ENCODE peak calls at places on chromosomes 12 and 14, in four cellular contexts. One of them, this sample, is unnamed. For H3K4me1, the result is how much of the 10 kb centered on the place peaks cover.

GRCh38 chr12:93786669-93787397 is 109.7 kb downstream of the CRADD start:
- DNase-seq in tibial nerve: no peak
- DNase-seq in uterus: no peak
- DNase-seq in A549: no peak
- DNase-seq in this sample: no peak

GRCh38 chr12:17992002-17992656 is 97.9 kb downstream of the RERGL start:
- DNase-seq in tibial nerve: peak
- DNase-seq in uterus: no peak
- DNase-seq in A549: peak
- DNase-seq in this sample: no peak

GRCh38 chr12:2641209-2641608 is 153.6 kb upstream of the FKBP4 start:
- DNase-seq in tibial nerve: peak
- DNase-seq in uterus: peak
- DNase-seq in A549: peak
- DNase-seq in this sample: no peak

GRCh38 chr14:75197338-75197737 is 20.9 kb upstream of the TMED10 start:
- DNase-seq in tibial nerve: no peak
- DNase-seq in uterus: no peak
- DNase-seq in A549: no peak
- DNase-seq in this sample: no peak

GRCh38 chr12:113413488-113413939 is 8.7 kb upstream of the SDSL start:
- DNase-seq in tibial nerve: no peak
- DNase-seq in uterus: no peak
- DNase-seq in A549: peak
- DNase-seq in this sample: no peak

GRCh38 chr12:1174659-1175058 is 183.6 kb downstream of the ERC1 start:
- DNase-seq in tibial nerve: no peak
- DNase-seq in uterus: no peak
- DNase-seq in A549: no peak
- DNase-seq in this sample: no peak

GRCh38 chr14:96039633-96040311 is 610 bp downstream of the C14orf132 start:
- DNase-seq in tibial nerve: no peak
- DNase-seq in uterus: peak
- DNase-seq in A549: peak
- DNase-seq in this sample: no peak

GRCh38 chr14:33765251-33765650 is 185.6 kb downstream of the EGLN3 start:
- DNase-seq in tibial nerve: no peak
- DNase-seq in uterus: no peak
- DNase-seq in A549: no peak
- DNase-seq in this sample: no peak

GRCh38 chr12:67434653-67435375 is 165.7 kb downstream of the CAND1 start:
- DNase-seq in tibial nerve: peak
- DNase-seq in uterus: no peak
- DNase-seq in A549: peak
- DNase-seq in this sample: no peak

GRCh38 chr12:110807640-110808039 is 39.1 kb upstream of the CCDC63 start:
- DNase-seq in tibial nerve: no peak
- DNase-seq in uterus: no peak
- DNase-seq in A549: no peak
- DNase-seq in this sample: no peak

GRCh38 chr12:97751704-97752103 is 289.1 kb downstream of the RMST start:
- DNase-seq in tibial nerve: no peak
- DNase-seq in uterus: no peak
- DNase-seq in A549: no peak
- DNase-seq in this sample: no peak

GRCh38 chr14:26522985-26523384 is 74.8 kb downstream of the NOVA1 start:
- DNase-seq in tibial nerve: no peak
- DNase-seq in uterus: no peak
- DNase-seq in A549: no peak
- DNase-seq in this sample: no peak

GRCh38 chr12:18643673-18644072 is 94.1 kb downstream of the PLCZ1 start:
- DNase-seq in tibial nerve: no peak
- DNase-seq in uterus: peak
- DNase-seq in A549: no peak
- DNase-seq in this sample: no peak

GRCh38 chr12:121781751-121782615 is 11.5 kb downstream of the RHOF start:
- DNase-seq in tibial nerve: no peak
- DNase-seq in uterus: no peak
- DNase-seq in A549: no peak
- DNase-seq in this sample: no peak

GRCh38 chr14:57205953-57206352 is 62.8 kb downstream of the EXOC5 start:
- DNase-seq in tibial nerve: no peak
- DNase-seq in uterus: no peak
- DNase-seq in A549: no peak
- DNase-seq in this sample: no peak

GRCh38 chr12:7219599-7220243 is 30.2 kb downstream of the PEX5 start:
- DNase-seq in tibial nerve: peak
- DNase-seq in uterus: peak
- DNase-seq in A549: peak
- DNase-seq in this sample: no peak

GRCh38 chr12:95858451-95859343 is at the start of gene SNRPF:
- DNase-seq in tibial nerve: peak
- DNase-seq in uterus: peak
- DNase-seq in A549: peak
- DNase-seq in this sample: peak

GRCh38 chr12:124419292-124420040 is 124.6 kb downstream of the RFLNA start:
- DNase-seq in tibial nerve: no peak
- DNase-seq in uterus: no peak
- DNase-seq in A549: no peak
- DNase-seq in this sample: no peak

GRCh38 chr12:124422142-124422569 is 127.3 kb downstream of the RFLNA start:
- DNase-seq in tibial nerve: no peak
- DNase-seq in uterus: peak
- DNase-seq in A549: peak
- DNase-seq in this sample: no peak

GRCh38 chr12:124420041-124420765 is 125.3 kb downstream of the RFLNA start:
- DNase-seq in tibial nerve: no peak
- DNase-seq in uterus: no peak
- DNase-seq in A549: no peak
- DNase-seq in this sample: no peak

GRCh38 chr12:124422570-124423523 is 128.0 kb downstream of the RFLNA start:
- DNase-seq in tibial nerve: peak
- DNase-seq in uterus: peak
- DNase-seq in A549: peak
- DNase-seq in this sample: peak

DNA sequence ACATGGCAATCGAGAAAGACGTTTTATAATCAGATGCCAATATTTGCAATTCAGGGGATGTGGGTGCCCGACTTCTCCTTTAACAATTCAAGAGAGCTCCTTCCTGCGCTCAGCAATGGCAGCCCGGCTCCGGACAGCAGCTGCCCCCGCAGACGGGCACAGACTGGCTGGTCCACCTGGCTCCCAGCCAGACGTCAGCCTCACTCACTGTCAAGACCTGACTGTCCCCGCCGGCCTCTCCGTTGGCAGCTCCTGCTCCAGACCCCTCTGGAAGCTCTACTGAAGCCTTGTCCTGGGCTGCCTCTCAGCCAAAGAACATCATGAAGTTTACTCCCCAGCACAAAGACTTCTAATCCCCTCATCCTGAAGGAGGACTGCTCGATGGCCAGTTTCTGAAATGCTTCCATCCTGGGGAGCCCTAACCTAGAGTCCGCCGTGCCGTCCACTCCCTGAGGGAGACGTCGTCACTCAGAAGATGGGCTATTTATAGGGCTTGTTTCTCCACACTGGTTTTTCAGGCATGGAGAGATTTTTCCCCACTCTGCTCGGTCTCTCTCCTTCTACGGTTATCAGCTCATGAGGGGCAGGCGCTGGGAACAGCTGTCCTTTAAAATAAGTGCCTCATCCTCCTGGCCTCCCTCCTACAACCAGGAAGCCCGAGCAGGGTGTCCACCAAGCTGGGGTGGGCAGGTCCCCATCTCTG is 126.2 kb downstream of the RFLNA start:
- DNase-seq in tibial nerve: no peak
- DNase-seq in uterus: no peak
- DNase-seq in A549: no peak
- DNase-seq in this sample: no peak
- H3K27ac ChIP-seq in tibial nerve: peak
- H3K27ac ChIP-seq in uterus: peak
- H3K27ac ChIP-seq in A549: peak
- H3K27ac ChIP-seq in this sample: peak

DNA sequence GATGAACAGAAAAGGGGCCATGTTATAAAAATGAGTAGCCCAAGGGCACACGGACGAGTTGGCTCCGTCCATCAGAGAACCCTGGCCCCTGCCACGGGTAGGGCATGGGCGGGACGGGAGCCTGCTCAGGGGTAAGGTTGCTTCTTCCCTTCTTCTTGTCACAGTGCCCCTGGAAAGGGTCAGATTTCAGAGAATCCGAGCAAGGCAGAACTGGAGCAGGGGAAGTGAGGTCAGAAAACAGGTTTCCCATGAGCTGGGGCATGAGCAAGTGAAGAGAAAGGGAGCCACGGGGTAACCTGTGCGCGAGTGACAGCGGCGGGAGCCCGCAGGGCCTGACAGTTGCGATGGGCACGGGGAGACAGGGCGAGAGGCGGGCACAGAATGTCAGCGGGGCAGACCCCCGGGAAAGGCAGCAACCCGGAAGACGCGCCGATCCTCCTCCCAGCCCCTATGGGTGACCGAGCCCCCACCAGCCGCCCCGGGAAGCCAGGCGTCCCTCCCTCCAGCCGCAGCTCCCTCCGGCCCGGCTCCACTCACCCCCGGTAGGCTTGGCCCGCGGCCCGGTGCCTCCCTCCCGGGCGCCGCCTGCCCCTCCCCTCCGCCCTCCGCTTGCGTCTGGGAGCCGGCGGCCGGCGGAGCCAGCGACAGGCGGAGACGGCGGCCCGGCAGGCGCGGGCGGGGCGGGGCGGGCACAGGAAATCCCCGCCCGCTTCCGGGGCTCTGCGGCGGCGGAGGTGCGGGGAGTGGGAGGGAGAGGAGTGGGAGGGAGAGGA is at the start of gene ZNF641:
- DNase-seq in tibial nerve: peak
- DNase-seq in uterus: peak
- DNase-seq in A549: peak
- DNase-seq in this sample: no peak
- TF ChIP-seq POLR2A in tibial nerve: peak
- TF ChIP-seq POLR2A in uterus: no peak
- TF ChIP-seq POLR2A in A549: peak
- TF ChIP-seq POLR2A in this sample: peak

GRCh38 chr14:50083467-50084337 is 32.7 kb downstream of the VCPKMT start:
- DNase-seq in tibial nerve: no peak
- DNase-seq in uterus: no peak
- DNase-seq in A549: no peak
- DNase-seq in this sample: no peak
- H3K4me1 ChIP-seq in tibial nerve: under half
- H3K4me1 ChIP-seq in uterus: under half
- H3K4me1 ChIP-seq in A549: under half
- H3K4me1 ChIP-seq in this sample: under half

GRCh38 chr14:101723061-101723595 is 38.4 kb upstream of the PPP2R5C start:
- DNase-seq in tibial nerve: no peak
- DNase-seq in uterus: no peak
- DNase-seq in A549: no peak
- DNase-seq in this sample: peak

GRCh38 chr14:101721111-101721510 is 40.4 kb upstream of the PPP2R5C start:
- DNase-seq in tibial nerve: no peak
- DNase-seq in uterus: no peak
- DNase-seq in A549: no peak
- DNase-seq in this sample: no peak

GRCh38 chr14:101719708-101720107 is 41.8 kb upstream of the PPP2R5C start:
- DNase-seq in tibial nerve: no peak
- DNase-seq in uterus: no peak
- DNase-seq in A549: no peak
- DNase-seq in this sample: peak

GRCh38 chr14:101719045-101719645 is 42.4 kb upstream of the PPP2R5C start:
- DNase-seq in tibial nerve: no peak
- DNase-seq in uterus: no peak
- DNase-seq in A549: no peak
- DNase-seq in this sample: peak

GRCh38 chr14:101721951-101722661 is 39.4 kb upstream of the PPP2R5C start:
- DNase-seq in tibial nerve: no peak
- DNase-seq in uterus: peak
- DNase-seq in A549: no peak
- DNase-seq in this sample: peak
- H3K27ac ChIP-seq in tibial nerve: peak
- H3K27ac ChIP-seq in uterus: peak
- H3K27ac ChIP-seq in A549: no peak
- H3K27ac ChIP-seq in this sample: peak

DNA sequence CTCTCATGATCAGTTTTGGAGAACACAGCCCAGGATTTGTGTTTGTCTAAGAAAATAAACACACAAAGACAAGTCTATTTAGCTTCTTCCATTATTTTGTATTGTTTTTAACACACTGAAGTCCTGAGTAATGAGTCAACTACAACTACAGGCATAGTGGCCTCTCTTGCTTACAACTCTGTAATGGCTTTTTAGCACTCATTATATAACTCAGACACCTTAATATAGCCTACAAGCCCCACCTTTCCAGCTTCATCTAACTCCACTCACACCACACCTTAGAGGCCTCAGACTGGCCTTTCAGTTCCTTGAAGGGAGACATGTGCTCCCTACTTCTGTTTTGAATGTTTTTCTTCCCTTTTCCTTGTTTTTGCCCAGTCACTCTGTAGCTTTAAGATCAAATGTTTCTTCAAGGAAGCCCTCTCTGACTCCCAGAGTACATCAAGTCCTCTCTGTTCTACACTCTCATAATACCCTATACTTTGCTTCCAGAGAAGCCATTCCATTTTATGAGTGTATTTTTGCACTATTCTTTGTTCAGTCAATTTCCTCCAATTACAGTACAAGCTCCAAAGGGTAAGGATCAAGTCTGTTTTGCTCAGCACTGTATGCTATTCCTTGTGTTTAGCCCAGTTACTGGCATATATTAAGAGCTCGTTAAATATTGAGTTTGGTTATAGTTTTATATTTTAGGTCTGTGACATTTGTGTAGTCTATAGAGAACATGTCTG is 233.6 kb upstream of the ARHGAP5 start:
- DNase-seq in tibial nerve: no peak
- DNase-seq in uterus: no peak
- DNase-seq in A549: no peak
- DNase-seq in this sample: no peak
- TF ChIP-seq POLR2A in tibial nerve: no peak
- TF ChIP-seq POLR2A in uterus: no peak
- TF ChIP-seq POLR2A in A549: no peak
- TF ChIP-seq POLR2A in this sample: no peak

GRCh38 chr14:93084402-93084801 is 31.3 kb downstream of the ITPK1 start:
- DNase-seq in tibial nerve: no peak
- DNase-seq in uterus: no peak
- DNase-seq in A549: no peak
- DNase-seq in this sample: no peak
- H3K4me1 ChIP-seq in tibial nerve: under half
- H3K4me1 ChIP-seq in uterus: under half
- H3K4me1 ChIP-seq in A549: under half
- H3K4me1 ChIP-seq in this sample: half or more

This sample was measured in vagina.